ENCODE peak calls at places on chromosome 20, in six cellular contexts. I is HCT116, A is A673, C is mucosa of gallbladder, X is heart right ventricle, H is choroid plexus epithelial cell. T is an unnamed sample.

GRCh38 chr20:37530696-37531095 is 3.0 kb upstream of the BLCAP start:
- DNase-seq in H (no peak), C (no peak), A (no peak), I (no peak), X (no peak), T (no peak)

GRCh38 chr20:31844737-31845299 is 586 bp downstream of the FOXS1 start:
- DNase-seq in X (no peak), H (no peak), I (no peak), A (no peak), C (no peak), T (no peak)

GRCh38 chr20:61765081-61765870 is 300.4 kb downstream of the TAF4 start:
- DNase-seq in I (no peak), X (no peak), C (no peak), H (no peak), A (no peak), T (peak; percentile 69)

GRCh38 chr20:43936805-43937204 is 22.2 kb downstream of the TOX2 start:
- DNase-seq in C (no peak), H (no peak), A (no peak), I (no peak), X (no peak), T (no peak)

GRCh38 chr20:62970307-62971210 is 18.1 kb downstream of the SLC17A9 start:
- DNase-seq in H (no peak), A (no peak), C (no peak), X (no peak), I (no peak), T (no peak)

GRCh38 chr20:7161690-7162089 is 394.2 kb downstream of the BMP2 start:
- DNase-seq in A (peak; percentile 2), I (no peak), C (no peak), H (peak; percentile 67), X (peak; percentile 13), T (no peak)

GRCh38 chr20:1569417-1569861 is 11.9 kb upstream of the SIRPD start:
- DNase-seq in A (peak; percentile 5), C (no peak), H (peak; percentile 22), I (peak; percentile 64), X (no peak), T (no peak)

GRCh38 chr20:23245553-23246128 is 105.0 kb upstream of the NXT1 start:
- DNase-seq in H (peak; percentile 75), A (no peak), I (no peak), C (peak; percentile 59), X (peak; percentile 73), T (peak; percentile 90)

GRCh38 chr20:38017959-38018358 is 15.3 kb downstream of the TTI1 start:
- DNase-seq in A (no peak), X (no peak), C (no peak), I (no peak), H (no peak), T (no peak)

GRCh38 chr20:50193851-50194830 is 3.5 kb downstream of the CEBPB start:
- DNase-seq in X (no peak), I (no peak), C (no peak), H (peak; percentile 30), A (no peak), T (no peak)

GRCh38 chr20:45835230-45836224 is 1.9 kb downstream of the SNX21 start:
- DNase-seq in I (no peak), C (no peak), H (no peak), A (no peak), X (peak; percentile 44), T (no peak)

GRCh38 chr20:39398656-39399055 is 436.5 kb downstream of the DHX35 start:
- DNase-seq in A (no peak), I (no peak), X (no peak), C (no peak), H (no peak), T (no peak)

GRCh38 chr20:30811896-30812671 is 445.4 kb upstream of the DEFB115 start:
- DNase-seq in A (no peak), X (no peak), H (peak; percentile 63), I (no peak), C (no peak), T (no peak)

GRCh38 chr20:41483553-41483930 is 116.9 kb upstream of the EMILIN3 start:
- DNase-seq in C (no peak), H (peak; percentile 13), X (no peak), A (no peak), I (no peak), T (no peak)

GRCh38 chr20:23362392-23363256 is 642 bp downstream of the GZF1 start:
- DNase-seq in X (peak; percentile 34), A (peak; percentile 5), H (peak; percentile 47), C (peak; percentile 34), I (no peak), T (no peak)

GRCh38 chr20:53080969-53081871 is 109.1 kb downstream of the TSHZ2 start:
- DNase-seq in I (no peak), X (no peak), A (no peak), H (peak; percentile 30), C (peak; percentile 47), T (no peak)

GRCh38 chr20:4519530-4519929 is 202.2 kb upstream of the PRND start:
- DNase-seq in X (no peak), I (no peak), A (peak; percentile 56), C (no peak), H (peak; percentile 31), T (no peak)

GRCh38 chr20:58893355-58894151 is 41.0 kb downstream of the GNAS start:
- DNase-seq in A (no peak), C (no peak), X (no peak), I (no peak), H (no peak), T (no peak)

GRCh38 chr20:25485872-25486271 is 78.4 kb downstream of the GINS1 start:
- DNase-seq in C (no peak), X (no peak), A (no peak), H (no peak), I (no peak), T (no peak)

GRCh38 chr20:57714409-57715267 is 4.8 kb upstream of the PMEPA1 start:
- DNase-seq in H (peak; percentile 47), C (no peak), I (no peak), X (no peak), A (no peak), T (no peak)

GRCh38 chr20:18628330-18628941 is 40.6 kb downstream of the DTD1 start:
- DNase-seq in I (no peak), H (no peak), X (no peak), A (peak; percentile 8), C (peak; percentile 13), T (no peak)

GRCh38 chr20:22217712-22218352 is 366.5 kb downstream of the FOXA2 start:
- DNase-seq in I (no peak), X (no peak), C (no peak), H (no peak), A (no peak), T (no peak)

GRCh38 chr20:1881240-1881835 is 13.9 kb upstream of the SIRPA start:
- DNase-seq in H (no peak), A (no peak), C (no peak), I (no peak), X (no peak), T (no peak)

T was measured in mesenteric fat pad.